ENCODE peak calls at places on chromosomes 16 and 17, in seven cellular contexts. L, K, T, O, Q, M and A are unnamed samples.

GRCh38 chr16:77539336-77539735 is 104.5 kb upstream of the ADAMTS18 start:
- DNase-seq in L (no peak), K (no peak), T (no peak), O (no peak), Q (no peak), M (no peak), A (no peak)

GRCh38 chr16:19753815-19754643 is 36.0 kb downstream of the IQCK start:
- DNase-seq in L (peak; percentile 87), K (peak; percentile 45), T (no peak), O (peak; percentile 21), Q (no peak), M (no peak), A (peak; percentile 35)

GRCh38 chr17:78358538-78359215 is 1.2 kb downstream of the SOCS3 start:
- DNase-seq in L (peak; percentile 64), K (peak; percentile 82), T (peak; percentile 66), O (no peak), Q (no peak), M (no peak), A (no peak)

GRCh38 chr17:57870283-57870635 is 20.4 kb upstream of the MRPS23 start:
- DNase-seq in L (no peak), K (no peak), T (no peak), O (no peak), Q (no peak), M (no peak), A (no peak)

GRCh38 chr17:47304191-47304590 is 19.6 kb upstream of the EFCAB13 start:
- DNase-seq in L (no peak), K (no peak), T (no peak), O (no peak), Q (no peak), M (no peak), A (no peak)

GRCh38 chr17:28563475-28563874 is 7.8 kb downstream of the PIGS start:
- DNase-seq in L (peak; percentile 70), K (peak; percentile 60), T (no peak), O (no peak), Q (no peak), M (peak; percentile 23), A (no peak)

GRCh38 chr16:24322106-24322505 is 66.0 kb downstream of the CACNG3 start:
- DNase-seq in L (no peak), K (no peak), T (no peak), O (no peak), Q (no peak), M (no peak), A (no peak)

GRCh38 chr17:48246623-48247022 is 139.1 kb downstream of the SNX11 start:
- DNase-seq in L (no peak), K (peak; percentile 90), T (no peak), O (no peak), Q (no peak), M (no peak), A (no peak)

GRCh38 chr17:80474933-80475915 is 1.2 kb downstream of the NPTX1 start:
- DNase-seq in L (no peak), K (peak; percentile 44), T (no peak), O (no peak), Q (no peak), M (no peak), A (no peak)

GRCh38 chr17:64506201-64506575 is at the start of gene DDX5:
- DNase-seq in L (peak; percentile 97), K (peak; percentile 99), T (no peak), O (peak; percentile 97), Q (peak; percentile 99), M (peak; percentile 74), A (peak; percentile 86)

GRCh38 chr17:6940186-6940649 is 55.6 kb upstream of the ALOX12 start:
- DNase-seq in L (no peak), K (no peak), T (no peak), O (no peak), Q (no peak), M (no peak), A (no peak)

GRCh38 chr16:68764866-68765265 is 27.8 kb downstream of the CDH1 start:
- DNase-seq in L (no peak), K (no peak), T (peak; percentile 54), O (no peak), Q (no peak), M (no peak), A (no peak)

GRCh38 chr17:73855933-73856332 is 211.7 kb upstream of the SDK2 start:
- DNase-seq in L (peak; percentile 1), K (no peak), T (no peak), O (no peak), Q (no peak), M (no peak), A (no peak)

GRCh38 chr16:66741971-66742396 is 9.4 kb downstream of the DYNC1LI2 start:
- DNase-seq in L (peak; percentile 53), K (no peak), T (no peak), O (no peak), Q (no peak), M (no peak), A (no peak)

GRCh38 chr16:66740010-66740409 is 11.4 kb downstream of the DYNC1LI2 start:
- DNase-seq in L (peak; percentile 54), K (peak; percentile 51), T (no peak), O (no peak), Q (no peak), M (no peak), A (no peak)

GRCh38 chr16:66740533-66740932 is 10.9 kb downstream of the DYNC1LI2 start:
- DNase-seq in L (peak; percentile 42), K (peak; percentile 62), T (no peak), O (no peak), Q (no peak), M (no peak), A (no peak)

GRCh38 chr16:66742409-66742808 is 9.0 kb downstream of the DYNC1LI2 start:
- DNase-seq in L (no peak), K (no peak), T (no peak), O (no peak), Q (no peak), M (no peak), A (no peak)

GRCh38 chr16:66741131-66741900 is 10.1 kb downstream of the DYNC1LI2 start:
- DNase-seq in L (peak; percentile 93), K (peak; percentile 77), T (no peak), O (peak; percentile 94), Q (peak; percentile 75), M (peak; percentile 49), A (peak; percentile 71)
- H3K4me3 ChIP-seq in L (no peak overlapping the region), K (no peak overlapping the region), T (no peak overlapping the region), O (no peak overlapping the region), Q (no peak overlapping the region), M (no peak overlapping the region), A (no peak overlapping the region)

GRCh38 chr16:15041260-15042011 is 14.4 kb downstream of the NTAN1 start:
- DNase-seq in L (peak; percentile 64), K (no peak), T (no peak), O (peak; percentile 56), Q (peak; percentile 72), M (no peak), A (peak; percentile 21)
- TF ChIP-seq CTCF in L (peak; percentile 14), K (no peak), T (no peak), O (no peak), Q (peak; percentile 9), M (no peak), A (peak; percentile 17)

DNA sequence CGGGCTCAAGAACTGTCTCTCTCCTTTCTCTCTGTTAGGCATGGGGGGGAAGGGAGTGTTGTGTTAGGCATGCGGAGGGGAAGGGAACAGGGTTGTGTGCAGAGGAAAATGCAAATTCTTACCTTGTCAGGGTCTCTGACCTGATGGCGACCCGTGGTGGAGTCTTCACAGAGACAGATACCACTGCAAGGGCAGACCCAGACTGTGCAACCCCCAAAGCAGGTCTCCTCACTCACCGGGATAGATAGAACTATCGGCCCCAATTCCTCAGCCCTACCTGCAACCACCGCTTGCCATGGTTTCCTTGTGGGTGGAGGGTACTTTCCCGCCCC is 9.6 kb upstream of the MPP2 start:
- DNase-seq in L (no peak), K (no peak), T (no peak), O (no peak), Q (no peak), M (no peak), A (no peak)
- H3K4me3 ChIP-seq in L (no peak overlapping the region), K (no peak overlapping the region), T (peak overlapping the region; percentile 59), O (no peak overlapping the region), Q (peak overlapping the region; percentile 8), M (no peak overlapping the region), A (no peak overlapping the region)

GRCh38 chr17:75753193-75753513 is 11.8 kb downstream of the GALK1 start:
- DNase-seq in L (no peak), K (no peak), T (no peak), O (no peak), Q (peak; percentile 47), M (no peak), A (no peak)

GRCh38 chr17:75752405-75753192 is 12.4 kb downstream of the GALK1 start:
- DNase-seq in L (no peak), K (no peak), T (no peak), O (no peak), Q (no peak), M (no peak), A (no peak)

GRCh38 chr17:75754378-75755204 is 10.4 kb downstream of the GALK1 start:
- DNase-seq in L (no peak), K (no peak), T (no peak), O (no peak), Q (peak; percentile 48), M (no peak), A (no peak)

GRCh38 chr17:75755205-75755901 is 9.6 kb downstream of the GALK1 start:
- DNase-seq in L (no peak), K (peak; percentile 49), T (no peak), O (no peak), Q (peak; percentile 48), M (no peak), A (no peak)

GRCh38 chr17:75753514-75754377 is 11.2 kb downstream of the GALK1 start:
- DNase-seq in L (peak; percentile 71), K (no peak), T (peak; percentile 83), O (peak; percentile 74), Q (peak; percentile 64), M (no peak), A (no peak)
- TF ChIP-seq CTCF in L (peak; percentile 12), K (no peak), T (peak; percentile 39), O (peak; percentile 27), Q (peak; percentile 49), M (peak; percentile 73), A (peak; percentile 33)

GRCh38 chr17:69640073-69640472 is 225.6 kb downstream of the MAP2K6 start:
- DNase-seq in L (no peak), K (no peak), T (no peak), O (no peak), Q (no peak), M (no peak), A (no peak)
- H3K4me3 ChIP-seq in L (no peak overlapping the region), K (no peak overlapping the region), T (no peak overlapping the region), O (no peak overlapping the region), Q (no peak overlapping the region), M (no peak overlapping the region), A (no peak overlapping the region)

GRCh38 chr16:85311741-85312140 is 199.5 kb upstream of the CIBAR2 start:
- DNase-seq in L (no peak), K (no peak), T (no peak), O (no peak), Q (no peak), M (no peak), A (no peak)
- TF ChIP-seq CTCF in L (no peak), K (no peak), T (no peak), O (no peak), Q (no peak), M (no peak), A (no peak)